ENCODE peak calls at places on chromosomes 2 and 18, in eight cellular contexts. N is fibroblast of lung, Q is psoas muscle, S is upper lobe of left lung, U is esophagus squamous epithelium, D is tibial nerve, O is neural progenitor cell, I is aorta. F is an unnamed sample. For H3K27me3, H3K4me1 and H3K36me3, the result is how much of the 10 kb centered on the place peaks cover.

GRCh38 chr18:23540867-23541266 is 37.6 kb downstream of the RMC1 start:
- DNase-seq in N (peak), Q (no peak), S (no peak), U (no peak), D (no peak), O (no peak), I (no peak), F (no peak)

GRCh38 chr2:121662651-121663050 is 13.4 kb upstream of the CLASP1 start:
- DNase-seq in N (peak), Q (no peak), S (no peak), U (no peak), D (no peak), O (no peak), I (no peak), F (no peak)

GRCh38 chr2:62410015-62410453 is 96.0 kb downstream of the TMEM17 start:
- DNase-seq in N (no peak), Q (no peak), S (no peak), U (no peak), D (no peak), O (peak), I (no peak), F (no peak)

GRCh38 chr18:9417081-9417841 is 58.1 kb upstream of the RALBP1 start:
- DNase-seq in N (peak), Q (peak), S (peak), U (no peak), D (no peak), O (peak), I (peak), F (no peak)

GRCh38 chr18:50034029-50034428 is 160.9 kb downstream of the MYO5B start:
- DNase-seq in N (no peak), Q (no peak), S (no peak), U (no peak), D (no peak), O (no peak), I (no peak), F (no peak)

GRCh38 chr2:43559391-43560230 is 36.2 kb downstream of the THADA start:
- DNase-seq in N (no peak), Q (no peak), S (no peak), U (no peak), D (no peak), O (no peak), I (no peak), F (no peak)

GRCh38 chr18:37673196-37673595 is 107.6 kb upstream of the CELF4 start:
- DNase-seq in N (no peak), Q (no peak), S (no peak), U (no peak), D (no peak), O (no peak), I (no peak), F (no peak)

GRCh38 chr2:102657770-102658169 is 38.4 kb downstream of the SLC9A2 start:
- DNase-seq in N (no peak), Q (no peak), S (peak), U (no peak), D (no peak), O (no peak), I (no peak), F (no peak)

GRCh38 chr2:16774091-16774490 is 108.5 kb upstream of the CYRIA start:
- DNase-seq in N (peak), Q (no peak), S (no peak), U (no peak), D (no peak), O (no peak), I (no peak), F (no peak)

GRCh38 chr18:23106575-23106974 is 28.7 kb upstream of the CABLES1 start:
- DNase-seq in N (peak), Q (no peak), S (no peak), U (no peak), D (no peak), O (no peak), I (peak), F (no peak)

DNA sequence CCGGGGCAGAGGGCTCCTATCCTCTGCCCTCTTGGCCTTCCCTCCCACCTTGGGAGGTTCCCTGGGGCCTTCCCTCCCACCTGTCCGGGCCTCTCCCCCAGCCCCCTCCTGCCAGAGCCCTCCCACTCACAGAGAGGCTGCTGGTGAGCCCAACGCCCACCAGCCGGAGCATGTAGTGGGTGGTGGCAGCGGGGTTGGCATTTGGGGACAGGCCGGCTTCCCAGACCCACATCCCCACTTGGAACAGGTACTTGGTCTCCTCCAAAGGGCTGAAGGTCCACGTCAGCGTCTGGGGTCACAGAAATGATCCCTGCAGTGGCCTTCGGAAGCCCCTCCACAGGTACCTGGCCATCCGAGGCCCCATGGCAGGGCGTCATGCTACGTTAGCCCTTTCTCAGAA is 19.3 kb downstream of the CFAP65 start:
- DNase-seq in N (no peak), Q (no peak), S (peak), U (no peak), D (no peak), O (no peak), I (no peak), F (no peak)
- H3K27me3 ChIP-seq in N (under half), Q (under half), S (under half), U (under half), D (under half), O (under half), I (under half), F (under half)

GRCh38 chr2:203354966-203355365 is 26.8 kb downstream of the ABI2 start:
- DNase-seq in N (no peak), Q (no peak), S (no peak), U (no peak), D (no peak), O (no peak), I (no peak), F (no peak)
- H3K4me1 ChIP-seq in N (under half), Q (under half), S (under half), U (under half), D (under half), O (under half), I (under half), F (under half)

DNA sequence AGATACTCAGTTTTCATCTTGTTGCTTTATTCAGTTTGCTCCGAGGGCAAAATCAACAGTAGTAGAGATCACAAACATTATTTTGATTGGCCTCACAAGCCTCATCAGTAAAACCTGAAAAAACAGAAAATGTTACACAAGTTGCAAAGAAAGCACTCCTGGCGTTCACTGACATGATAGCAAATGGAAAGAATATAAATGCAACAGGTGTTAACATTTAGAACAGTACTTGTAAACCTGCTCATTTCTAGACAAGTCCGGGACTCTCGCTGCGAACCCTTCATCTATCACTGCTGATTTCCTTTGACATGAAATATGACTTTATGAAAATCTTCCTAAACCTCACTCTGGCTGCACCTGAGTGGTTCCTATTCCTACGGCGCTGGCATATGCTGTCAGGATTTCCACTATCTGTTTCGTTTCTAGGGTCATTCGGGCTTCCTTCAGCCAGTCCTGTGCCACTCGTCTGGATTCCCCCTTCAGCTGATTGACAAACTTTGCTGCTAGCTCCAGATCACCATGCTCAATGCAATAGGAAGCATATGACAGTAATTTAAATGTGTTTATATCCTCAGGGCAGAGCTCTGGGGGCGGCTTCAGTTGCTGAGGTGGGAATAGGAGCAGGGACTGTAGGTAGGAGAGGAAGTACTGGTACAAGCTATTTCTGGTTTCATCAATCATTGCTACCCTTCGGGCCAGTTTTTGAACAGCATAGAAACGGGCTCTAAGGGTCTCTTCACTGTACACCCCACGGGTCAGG is 38.1 kb downstream of the PTCD3 start:
- DNase-seq in N (no peak), Q (no peak), S (no peak), U (no peak), D (no peak), O (no peak), I (no peak), F (no peak)
- H3K36me3 ChIP-seq in N (under half), Q (half or more), S (half or more), U (under half), D (under half), O (under half), I (under half), F (under half)

GRCh38 chr18:11147371-11147860 is 2.0 kb downstream of the PIEZO2 start:
- DNase-seq in N (no peak), Q (no peak), S (peak), U (no peak), D (no peak), O (no peak), I (no peak), F (no peak)
- H3K27me3 ChIP-seq in N (under half), Q (under half), S (under half), U (under half), D (under half), O (half or more), I (under half), F (under half)

F was measured in breast epithelium.